ENCODE peak calls at places on chromosome 1, in eight cellular contexts. F, P, O, X, K, B, L and N are unnamed samples.
A peak's percentile ranks its signal among the peaks of the same experiment; 100 is the strongest.

GRCh38 chr1:19209990-19210771 is at the start of gene UBR4:
- DNase-seq in F (peak; percentile 99), P (peak; percentile 97), O (peak; percentile 97), X (peak; percentile 93), K (peak; percentile 96), B (peak; percentile 96), L (peak; percentile 95), N (peak; percentile 97)

GRCh38 chr1:242629396-242629795 is 104.9 kb upstream of the PLD5 start:
- DNase-seq in F (no peak), P (no peak), O (no peak), X (no peak), K (no peak), B (no peak), L (no peak), N (no peak)

GRCh38 chr1:181577475-181577874 is 94.2 kb downstream of the CACNA1E start:
- DNase-seq in F (no peak), P (no peak), O (no peak), X (no peak), K (no peak), B (no peak), L (no peak), N (no peak)

GRCh38 chr1:192920412-192920811 is 111.6 kb downstream of the RGS2 start:
- DNase-seq in F (no peak), P (no peak), O (no peak), X (no peak), K (no peak), B (no peak), L (no peak), N (no peak)

GRCh38 chr1:109238382-109238781 is 11.0 kb upstream of the CELSR2 start:
- DNase-seq in F (no peak), P (no peak), O (no peak), X (no peak), K (no peak), B (no peak), L (no peak), N (no peak)

GRCh38 chr1:107534632-107535031 is 393.8 kb downstream of the NTNG1 start:
- DNase-seq in F (no peak), P (no peak), O (no peak), X (no peak), K (no peak), B (no peak), L (no peak), N (no peak)

GRCh38 chr1:58829861-58830260 is 46.0 kb upstream of the JUN start:
- DNase-seq in F (no peak), P (no peak), O (no peak), X (no peak), K (no peak), B (no peak), L (no peak), N (no peak)

GRCh38 chr1:165542015-165542631 is 1.7 kb upstream of the LRRC52 start:
- DNase-seq in F (no peak), P (no peak), O (no peak), X (no peak), K (no peak), B (no peak), L (no peak), N (no peak)

GRCh38 chr1:174239541-174239940 is 80.2 kb downstream of the RABGAP1L start:
- DNase-seq in F (no peak), P (no peak), O (no peak), X (no peak), K (no peak), B (no peak), L (no peak), N (no peak)

GRCh38 chr1:178417858-178418257 is 78.9 kb downstream of the CLEC20A start:
- DNase-seq in F (no peak), P (no peak), O (no peak), X (no peak), K (peak; percentile 87), B (no peak), L (no peak), N (no peak)

GRCh38 chr1:184025242-184025675 is 12.3 kb downstream of the COLGALT2 start:
- DNase-seq in F (peak; percentile 64), P (peak; percentile 20), O (no peak), X (no peak), K (peak; percentile 22), B (no peak), L (no peak), N (no peak)

GRCh38 chr1:229287257-229287656 is 16.3 kb downstream of the RAB4A start:
- DNase-seq in F (no peak), P (no peak), O (no peak), X (no peak), K (no peak), B (no peak), L (no peak), N (no peak)

GRCh38 chr1:226420328-226420727 is 12.4 kb upstream of the PARP1 start:
- DNase-seq in F (no peak), P (no peak), O (no peak), X (no peak), K (no peak), B (no peak), L (no peak), N (no peak)

GRCh38 chr1:16174261-16174871 is 18.5 kb upstream of the EPHA2 start:
- DNase-seq in F (peak; percentile 43), P (no peak), O (no peak), X (no peak), K (no peak), B (no peak), L (no peak), N (no peak)
- H3K4me1 ChIP-seq in F (peaks cover 34% of the 10 kb centered on the region), P (peaks cover under 1% of the 10 kb centered on the region), O (peaks cover 1% of the 10 kb centered on the region), X (peaks cover 26% of the 10 kb centered on the region), K (peaks cover 57% of the 10 kb centered on the region), B (peaks cover under 1% of the 10 kb centered on the region), L (peaks cover 28% of the 10 kb centered on the region), N (peaks cover 5% of the 10 kb centered on the region)

GRCh38 chr1:201887116-201887866 is 1.4 kb upstream of the SHISA4 start:
- DNase-seq in F (no peak), P (no peak), O (no peak), X (no peak), K (no peak), B (no peak), L (no peak), N (no peak)
- H3K4me1 ChIP-seq in F (peaks cover 7% of the 10 kb centered on the region), P (peaks cover 3% of the 10 kb centered on the region), O (peaks cover 13% of the 10 kb centered on the region), X (peaks cover 4% of the 10 kb centered on the region), K (peaks cover 40% of the 10 kb centered on the region), B (peaks cover 5% of the 10 kb centered on the region), L (peaks cover 17% of the 10 kb centered on the region), N (no peaks in the 10 kb centered on the region)

GRCh38 chr1:10661453-10661852 is 135.0 kb downstream of the CASZ1 start:
- DNase-seq in F (no peak), P (no peak), O (no peak), X (no peak), K (no peak), B (no peak), L (no peak), N (no peak)
- H3K4me1 ChIP-seq in F (peaks cover 20% of the 10 kb centered on the region), P (no peaks in the 10 kb centered on the region), O (no peaks in the 10 kb centered on the region), X (no peaks in the 10 kb centered on the region), K (peaks cover 19% of the 10 kb centered on the region), B (no peaks in the 10 kb centered on the region), L (peaks cover 11% of the 10 kb centered on the region), N (peaks cover 5% of the 10 kb centered on the region)

DNA sequence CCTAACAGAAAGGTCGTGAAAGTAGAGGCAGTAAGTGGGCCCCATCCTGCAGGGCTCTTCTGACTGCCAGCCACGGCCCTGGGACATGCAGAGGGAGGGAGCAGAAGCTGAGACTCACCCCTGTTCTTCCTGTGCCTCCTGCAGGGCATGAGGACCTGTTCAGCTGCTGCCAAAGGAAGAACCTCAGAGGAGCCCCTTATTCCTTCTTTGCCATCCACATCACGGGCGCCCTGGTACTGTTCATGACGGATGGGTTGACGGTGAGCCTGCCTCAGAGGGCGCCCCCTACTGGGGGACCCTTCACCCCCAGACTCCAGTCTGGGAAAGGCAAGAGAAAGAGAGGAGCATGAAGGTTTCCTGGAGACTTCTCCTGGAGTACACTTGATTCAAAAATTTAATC is 47.1 kb downstream of the ELK4 start:
- DNase-seq in F (no peak), P (no peak), O (no peak), X (peak; percentile 13), K (no peak), B (no peak), L (no peak), N (no peak)
- H3K4me1 ChIP-seq in F (peaks cover 6% of the 10 kb centered on the region), P (no peaks in the 10 kb centered on the region), O (no peaks in the 10 kb centered on the region), X (no peaks in the 10 kb centered on the region), K (no peaks in the 10 kb centered on the region), B (no peaks in the 10 kb centered on the region), L (peaks cover 8% of the 10 kb centered on the region), N (peaks cover 2% of the 10 kb centered on the region)

GRCh38 chr1:3367376-3367775 is 87.1 kb upstream of the ARHGEF16 start:
- DNase-seq in F (no peak), P (no peak), O (no peak), X (no peak), K (no peak), B (no peak), L (peak; percentile 40), N (no peak)

GRCh38 chr1:3368059-3368458 is 86.4 kb upstream of the ARHGEF16 start:
- DNase-seq in F (no peak), P (no peak), O (no peak), X (no peak), K (no peak), B (no peak), L (peak; percentile 92), N (no peak)

GRCh38 chr1:3365519-3366158 is 88.8 kb upstream of the ARHGEF16 start:
- DNase-seq in F (no peak), P (no peak), O (no peak), X (no peak), K (no peak), B (no peak), L (no peak), N (no peak)

GRCh38 chr1:3364983-3365382 is 89.5 kb upstream of the ARHGEF16 start:
- DNase-seq in F (no peak), P (no peak), O (no peak), X (no peak), K (no peak), B (no peak), L (no peak), N (no peak)

GRCh38 chr1:3366181-3367051 is 88.0 kb upstream of the ARHGEF16 start:
- DNase-seq in F (no peak), P (no peak), O (no peak), X (no peak), K (no peak), B (no peak), L (peak; percentile 40), N (no peak)
- H3K4me1 ChIP-seq in F (peaks cover 16% of the 10 kb centered on the region), P (no peaks in the 10 kb centered on the region), O (no peaks in the 10 kb centered on the region), X (no peaks in the 10 kb centered on the region), K (peaks cover 6% of the 10 kb centered on the region), B (no peaks in the 10 kb centered on the region), L (peaks cover 46% of the 10 kb centered on the region), N (no peaks in the 10 kb centered on the region)